ENCODE peak calls at places on chromosomes 16 and 17, in nine cellular contexts. S, G, L, E, Q, U, F, H and C are unnamed samples.
A peak's percentile ranks its signal among the peaks of the same experiment; 100 is the strongest.

GRCh38 chr16:8645831-8646230 is 24.3 kb downstream of the METTL22 start:
- DNase-seq in U (no peak), F (no peak), E (no peak), Q (no peak), L (no peak), S (no peak), H (no peak), G (no peak), C (no peak)

GRCh38 chr16:19884611-19885455 is at the start of gene GPRC5B:
- DNase-seq in S (no peak), U (no peak), E (peak; percentile 32), Q (no peak), H (peak; percentile 66), F (peak; percentile 18), G (peak; percentile 77), L (no peak), C (peak; percentile 34)

GRCh38 chr17:76943781-76944213 is 75.6 kb downstream of the MGAT5B start:
- DNase-seq in F (no peak), H (no peak), Q (no peak), U (no peak), G (no peak), E (no peak), S (no peak), L (no peak), C (no peak)

GRCh38 chr17:33778505-33779398 is 476.3 kb upstream of the CCL2 start:
- DNase-seq in S (peak; percentile 2), U (peak; percentile 38), F (peak; percentile 43), L (no peak), E (peak; percentile 20), Q (peak; percentile 15), H (peak; percentile 74), G (no peak), C (peak; percentile 30)

GRCh38 chr16:69727916-69728270 is 1.5 kb upstream of the NQO1 start:
- DNase-seq in G (no peak), L (no peak), S (no peak), E (peak; percentile 38), U (no peak), H (no peak), Q (no peak), F (no peak), C (no peak)

GRCh38 chr17:38815576-38816193 is 9.4 kb downstream of the CWC25 start:
- DNase-seq in L (no peak), F (peak; percentile 13), Q (no peak), G (no peak), E (no peak), S (no peak), H (peak; percentile 39), U (no peak), C (no peak)

GRCh38 chr17:72840019-72840418 is 252.5 kb downstream of the SLC39A11 start:
- DNase-seq in L (no peak), F (no peak), E (no peak), Q (no peak), H (no peak), U (no peak), G (no peak), S (no peak), C (no peak)

GRCh38 chr17:1966274-1967086 is 58.7 kb downstream of the RTN4RL1 start:
- DNase-seq in F (no peak), G (no peak), H (no peak), L (no peak), E (no peak), Q (no peak), U (no peak), S (no peak), C (no peak)

GRCh38 chr16:80903616-80904015 is 99.2 kb upstream of the CDYL2 start:
- DNase-seq in Q (no peak), S (no peak), E (no peak), L (no peak), U (no peak), G (no peak), F (no peak), H (no peak), C (no peak)

GRCh38 chr16:80900593-80900954 is 96.2 kb upstream of the CDYL2 start:
- DNase-seq in G (no peak), E (no peak), Q (no peak), S (no peak), L (no peak), H (no peak), F (no peak), U (no peak), C (no peak)

GRCh38 chr16:80896778-80897177 is 92.4 kb upstream of the CDYL2 start:
- DNase-seq in S (no peak), Q (no peak), H (no peak), U (no peak), E (no peak), G (no peak), L (no peak), F (no peak), C (no peak)

GRCh38 chr16:80899804-80900592 is 95.6 kb upstream of the CDYL2 start:
- DNase-seq in S (no peak), U (no peak), F (no peak), E (peak; percentile 83), H (no peak), Q (no peak), G (peak; percentile 84), L (no peak), C (peak; percentile 39)

DNA sequence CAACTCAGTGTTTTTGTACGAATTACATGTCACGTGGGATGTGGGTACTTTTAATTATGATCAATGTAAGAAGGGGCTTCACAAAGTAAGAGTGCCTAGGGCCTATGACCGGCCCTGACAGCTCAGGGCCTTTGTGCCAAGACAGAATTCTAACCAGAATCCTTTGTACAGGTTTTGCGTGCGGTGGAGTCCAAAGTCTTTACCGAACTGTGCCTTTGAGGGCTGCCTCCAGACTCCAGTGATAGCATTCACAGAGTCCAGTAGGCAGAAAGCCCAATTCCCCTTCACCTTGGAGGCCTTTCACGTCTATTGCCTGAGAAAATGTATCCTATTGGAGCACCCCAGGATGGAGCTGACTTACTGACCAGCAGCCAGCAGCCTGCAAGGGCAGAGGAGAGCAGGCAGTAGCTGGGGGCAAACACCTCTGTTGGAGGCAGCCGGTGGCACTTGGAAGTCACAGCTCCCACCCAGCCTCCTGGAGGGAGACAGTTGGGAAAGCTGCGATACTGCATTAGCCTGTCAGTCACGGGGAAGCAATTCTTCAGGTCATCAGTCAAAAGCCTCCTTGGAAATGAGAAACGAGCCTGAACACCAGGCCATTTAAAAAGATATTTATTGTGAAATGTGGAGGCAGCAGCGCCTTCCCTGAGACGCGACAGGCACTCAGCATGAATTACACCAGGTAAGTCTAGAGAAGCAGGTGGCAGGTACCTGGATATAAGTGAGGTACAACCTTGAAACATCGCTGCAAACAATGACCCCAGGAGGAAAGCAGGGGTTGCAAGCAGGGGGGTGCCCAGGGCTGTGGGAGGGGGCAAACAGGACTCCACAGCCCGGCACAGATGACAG is 98.1 kb upstream of the CDYL2 start:
- DNase-seq in G (no peak), E (no peak), Q (no peak), U (no peak), L (no peak), H (no peak), F (no peak), S (no peak), C (no peak)
- TF ChIP-seq POLR2AphosphoS5 in G (no peak), E (no peak), Q (no peak), U (no peak), L (no peak), H (no peak), F (no peak), S (no peak), C (no peak)

DNA sequence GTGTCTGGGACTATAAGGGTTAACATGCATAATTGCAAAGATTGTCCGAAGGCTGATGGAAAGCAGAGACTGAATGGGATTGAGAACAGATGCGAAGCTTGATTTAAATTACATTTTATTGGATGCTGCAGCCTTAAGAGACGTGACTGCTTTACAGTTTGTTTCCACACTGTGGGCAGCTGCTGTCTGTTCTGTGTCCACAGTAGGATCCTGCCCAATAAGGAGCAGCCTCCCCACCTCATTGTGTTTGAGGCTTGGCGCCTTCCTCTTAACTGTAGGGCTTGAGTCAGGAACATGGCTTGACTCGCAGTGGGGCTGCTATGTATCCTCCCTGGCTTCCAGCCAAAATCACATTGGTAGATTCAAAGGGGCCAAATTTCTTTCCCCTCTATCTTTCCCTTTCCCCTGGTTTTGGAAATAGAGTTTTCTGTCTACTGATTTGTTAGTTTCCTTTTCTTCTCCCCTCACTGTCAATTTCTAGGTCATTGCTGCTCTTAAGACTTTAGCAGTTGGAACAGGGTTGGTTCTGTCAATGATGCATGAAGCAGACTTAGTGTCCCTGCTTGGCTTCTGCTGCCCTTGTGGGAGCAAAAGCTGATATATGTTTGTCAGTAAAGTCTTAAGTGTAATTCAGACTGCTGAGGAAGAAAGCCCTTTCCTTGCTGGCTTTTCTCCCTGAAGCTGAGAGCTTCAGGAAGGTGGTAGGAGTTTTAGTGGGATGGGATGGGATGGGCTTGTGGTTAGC is 5.1 kb upstream of the RARA start:
- DNase-seq in G (peak; percentile 95), U (no peak), Q (no peak), H (no peak), L (no peak), F (no peak), E (no peak), S (no peak), C (peak; percentile 37)
- TF ChIP-seq POLR2AphosphoS5 in G (peak; percentile 96), U (peak; percentile 57), Q (no peak), H (no peak), L (no peak), F (no peak), E (no peak), S (no peak), C (peak; percentile 80)

GRCh38 chr16:4379001-4379688 is 7.5 kb downstream of the VASN start:
- DNase-seq in H (no peak), U (no peak), F (no peak), G (no peak), E (no peak), Q (no peak), L (no peak), S (no peak), C (no peak)

GRCh38 chr16:4378202-4378666 is 6.6 kb downstream of the VASN start:
- DNase-seq in G (no peak), H (no peak), E (no peak), F (no peak), Q (no peak), L (no peak), U (no peak), S (no peak), C (no peak)

GRCh38 chr16:4381072-4381934 is 9.7 kb downstream of the VASN start:
- DNase-seq in Q (no peak), L (no peak), U (no peak), S (no peak), E (peak; percentile 49), F (no peak), G (no peak), H (no peak), C (no peak)

GRCh38 chr16:4381935-4382794 is 10.5 kb downstream of the VASN start:
- DNase-seq in E (no peak), Q (no peak), S (no peak), U (no peak), F (no peak), H (peak; percentile 18), G (no peak), L (no peak), C (no peak)

DNA sequence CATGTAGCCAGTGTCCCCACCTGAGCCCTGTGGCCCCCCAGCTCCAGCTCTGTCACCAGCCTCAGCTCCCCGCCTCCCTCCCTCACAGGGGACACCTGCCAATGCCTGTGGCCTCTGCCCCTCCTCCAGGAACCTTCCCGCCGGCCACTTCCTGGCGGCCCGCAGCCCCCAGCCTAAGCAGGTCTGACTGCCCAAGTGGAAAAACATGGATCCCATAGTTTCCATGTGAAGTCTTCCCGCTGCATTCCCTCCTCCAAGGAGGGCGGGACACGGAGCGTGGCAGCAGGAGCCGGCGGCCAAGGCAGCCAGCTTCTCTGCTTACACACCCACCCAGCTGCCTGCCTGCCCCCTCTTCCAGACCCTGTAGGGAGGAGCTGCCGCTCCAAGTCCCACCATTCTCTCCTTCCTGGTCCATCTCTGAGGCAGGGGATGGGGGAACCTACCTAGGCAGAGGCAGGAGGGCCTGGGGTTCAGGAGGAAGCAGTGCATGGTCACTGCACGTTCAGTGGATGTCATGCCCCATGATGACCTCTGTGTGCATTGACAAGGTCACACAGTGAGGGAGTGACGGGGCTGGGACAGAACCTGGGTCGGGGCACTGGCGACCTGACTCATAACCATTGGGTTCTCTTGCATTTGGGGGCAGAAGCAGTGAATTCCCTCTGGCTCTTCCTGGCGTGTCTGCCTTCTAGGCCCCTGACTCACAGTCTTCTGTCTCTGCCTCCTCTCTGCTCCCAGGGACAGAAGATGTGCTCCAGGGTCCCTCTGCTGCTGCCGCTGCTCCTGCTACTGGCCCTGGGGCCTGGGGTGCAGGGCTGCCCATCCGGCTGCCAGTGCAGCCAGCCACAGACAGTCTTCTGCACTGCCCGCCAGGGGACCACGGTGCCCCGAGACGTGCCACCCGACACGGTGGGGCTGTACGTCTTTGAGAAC is 8.7 kb downstream of the VASN start:
- DNase-seq in H (no peak), E (no peak), G (no peak), S (no peak), L (no peak), Q (no peak), U (no peak), F (no peak), C (no peak)
- TF ChIP-seq POLR2AphosphoS5 in H (no peak), E (no peak), G (no peak), S (no peak), L (no peak), Q (no peak), U (no peak), F (peak; percentile 5), C (no peak)

GRCh38 chr16:4933871-4934395 is 3.0 kb downstream of the PPL start:
- DNase-seq in L (no peak), F (no peak), G (no peak), S (no peak), Q (no peak), U (no peak), H (no peak), E (no peak), C (no peak)

GRCh38 chr16:4934591-4934990 is 2.4 kb downstream of the PPL start:
- DNase-seq in L (no peak), H (no peak), F (no peak), U (no peak), S (no peak), E (no peak), G (no peak), Q (no peak), C (no peak)

GRCh38 chr16:4936991-4937781 is at the start of gene PPL:
- DNase-seq in L (no peak), E (peak; percentile 92), S (no peak), F (no peak), Q (peak; percentile 76), U (no peak), H (peak; percentile 98), G (peak; percentile 89), C (peak; percentile 95)

GRCh38 chr16:4936181-4936990 is 562 bp downstream of the PPL start:
- DNase-seq in S (no peak), F (no peak), L (no peak), U (no peak), G (peak; percentile 78), Q (no peak), H (peak; percentile 82), E (peak; percentile 57), C (peak; percentile 46)

GRCh38 chr16:4935231-4935855 is 1.6 kb downstream of the PPL start:
- DNase-seq in G (peak; percentile 96), U (no peak), S (no peak), E (peak; percentile 94), H (no peak), F (no peak), Q (no peak), L (peak; percentile 96), C (peak; percentile 65)
- TF ChIP-seq POLR2AphosphoS5 in G (peak; percentile 58), U (no peak), S (no peak), E (peak; percentile 85), H (no peak), F (no peak), Q (no peak), L (peak; percentile 76), C (peak; percentile 21)